ENCODE peak calls at places on chromosomes 5 and 9, in five cellular contexts. One of them, this sample, is unnamed.

GRCh38 chr5:143051244-143052058 is 281.3 kb downstream of the ARHGAP26 start:
- DNase-seq in GM13977: no peak
- DNase-seq in transverse colon: no peak
- DNase-seq in chondrocyte: no peak
- DNase-seq in GM20000: no peak
- DNase-seq in this sample: no peak

GRCh38 chr5:916441-917293 is 24.0 kb downstream of the TRIP13 start:
- DNase-seq in GM20000: no peak
- DNase-seq in GM13977: no peak
- DNase-seq in transverse colon: no peak
- DNase-seq in chondrocyte: no peak
- DNase-seq in this sample: no peak

GRCh38 chr9:34139477-34140146 is 13.1 kb upstream of the DCAF12 start:
- DNase-seq in GM20000: peak; percentile 27
- DNase-seq in GM13977: no peak
- DNase-seq in transverse colon: peak; percentile 16
- DNase-seq in chondrocyte: no peak
- DNase-seq in this sample: no peak

GRCh38 chr9:79572891-79573696 is 1.3 kb downstream of the TLE4 start:
- DNase-seq in chondrocyte: peak; percentile 82
- DNase-seq in GM13977: peak; percentile 66
- DNase-seq in transverse colon: peak; percentile 53
- DNase-seq in GM20000: peak; percentile 67
- DNase-seq in this sample: peak; percentile 26

GRCh38 chr9:6383551-6384225 is 29.3 kb upstream of the UHRF2 start:
- DNase-seq in GM13977: no peak
- DNase-seq in GM20000: no peak
- DNase-seq in chondrocyte: no peak
- DNase-seq in transverse colon: no peak
- DNase-seq in this sample: no peak

GRCh38 chr5:158140120-158140778 is 281.3 kb upstream of the CLINT1 start:
- DNase-seq in chondrocyte: no peak
- DNase-seq in transverse colon: no peak
- DNase-seq in GM13977: no peak
- DNase-seq in GM20000: no peak
- DNase-seq in this sample: no peak

GRCh38 chr9:96441798-96442445 is 8.0 kb upstream of the HABP4 start:
- DNase-seq in GM13977: peak; percentile 48
- DNase-seq in chondrocyte: no peak
- DNase-seq in GM20000: peak; percentile 58
- DNase-seq in transverse colon: no peak
- DNase-seq in this sample: no peak

GRCh38 chr9:130689937-130690700 is 3.5 kb upstream of the EXOSC2 start:
- DNase-seq in transverse colon: peak; percentile 83
- DNase-seq in chondrocyte: no peak
- DNase-seq in GM13977: peak; percentile 43
- DNase-seq in GM20000: no peak
- DNase-seq in this sample: no peak

GRCh38 chr5:42908086-42908485 is 96.4 kb upstream of the SELENOP start:
- DNase-seq in GM13977: no peak
- DNase-seq in transverse colon: no peak
- DNase-seq in chondrocyte: no peak
- DNase-seq in GM20000: no peak
- DNase-seq in this sample: no peak

GRCh38 chr9:89667730-89668129 is 62.9 kb downstream of the GADD45G start:
- DNase-seq in transverse colon: peak; percentile 51
- DNase-seq in chondrocyte: no peak
- DNase-seq in GM13977: no peak
- DNase-seq in GM20000: no peak
- DNase-seq in this sample: no peak

GRCh38 chr5:143161893-143162520 is 241.5 kb downstream of the NR3C1 start:
- DNase-seq in chondrocyte: no peak
- DNase-seq in GM13977: no peak
- DNase-seq in GM20000: no peak
- DNase-seq in transverse colon: peak; percentile 26
- DNase-seq in this sample: no peak

GRCh38 chr5:139488269-139488668 is 5.7 kb upstream of the STING1 start:
- DNase-seq in GM13977: no peak
- DNase-seq in transverse colon: peak; percentile 25
- DNase-seq in GM20000: no peak
- DNase-seq in chondrocyte: peak; percentile 28
- DNase-seq in this sample: no peak

GRCh38 chr9:75891277-75892167 is 1.0 kb downstream of the PCSK5 start:
- DNase-seq in transverse colon: peak; percentile 55
- DNase-seq in GM20000: peak; percentile 31
- DNase-seq in GM13977: peak; percentile 41
- DNase-seq in chondrocyte: no peak
- DNase-seq in this sample: peak; percentile 17

GRCh38 chr9:138021251-138022056 is 143.9 kb downstream of the CACNA1B start:
- DNase-seq in GM13977: no peak
- DNase-seq in GM20000: no peak
- DNase-seq in transverse colon: no peak
- DNase-seq in chondrocyte: peak; percentile 61
- DNase-seq in this sample: no peak

GRCh38 chr5:53261245-53261644 is 151.7 kb upstream of the MOCS2 start:
- DNase-seq in chondrocyte: no peak
- DNase-seq in GM20000: no peak
- DNase-seq in GM13977: no peak
- DNase-seq in transverse colon: no peak
- DNase-seq in this sample: no peak

GRCh38 chr9:29691145-29691544 is 2117.9 kb upstream of the C9orf72 start:
- DNase-seq in GM13977: no peak
- DNase-seq in chondrocyte: no peak
- DNase-seq in transverse colon: no peak
- DNase-seq in GM20000: no peak
- DNase-seq in this sample: no peak

GRCh38 chr9:88198346-88198807 is 60.1 kb upstream of the SPATA31C2 start:
- DNase-seq in GM20000: no peak
- DNase-seq in GM13977: no peak
- DNase-seq in chondrocyte: no peak
- DNase-seq in transverse colon: peak; percentile 20
- DNase-seq in this sample: no peak

GRCh38 chr9:119736478-119737454 is 367.5 kb upstream of the BRINP1 start:
- DNase-seq in chondrocyte: no peak
- DNase-seq in GM20000: peak; percentile 57
- DNase-seq in transverse colon: peak; percentile 8
- DNase-seq in GM13977: peak; percentile 56
- DNase-seq in this sample: no peak

GRCh38 chr5:36054646-36055045 is 12.0 kb downstream of the UGT3A2 start:
- DNase-seq in GM20000: no peak
- DNase-seq in transverse colon: no peak
- DNase-seq in GM13977: no peak
- DNase-seq in chondrocyte: no peak
- DNase-seq in this sample: no peak

GRCh38 chr9:88075966-88076285 is 62.3 kb downstream of the SPATA31C2 start:
- DNase-seq in transverse colon: no peak
- DNase-seq in GM13977: no peak
- DNase-seq in GM20000: no peak
- DNase-seq in chondrocyte: no peak
- DNase-seq in this sample: no peak

GRCh38 chr9:129313331-129313955 is 135.4 kb upstream of the IER5L start:
- DNase-seq in chondrocyte: peak; percentile 61
- DNase-seq in transverse colon: no peak
- DNase-seq in GM13977: no peak
- DNase-seq in GM20000: no peak
- DNase-seq in this sample: peak; percentile 4

GRCh38 chr9:123424131-123424530 is 68.1 kb downstream of the CRB2 start:
- DNase-seq in transverse colon: no peak
- DNase-seq in chondrocyte: peak; percentile 19
- DNase-seq in GM20000: no peak
- DNase-seq in GM13977: no peak
- DNase-seq in this sample: no peak

GRCh38 chr5:58114324-58114723 is 345.6 kb downstream of the PLK2 start:
- DNase-seq in GM13977: no peak
- DNase-seq in transverse colon: no peak
- DNase-seq in GM20000: no peak
- DNase-seq in chondrocyte: no peak
- DNase-seq in this sample: no peak

GRCh38 chr5:31854181-31854624 is 215.3 kb downstream of the PDZD2 start:
- DNase-seq in chondrocyte: no peak
- DNase-seq in GM20000: no peak
- DNase-seq in transverse colon: no peak
- DNase-seq in GM13977: no peak
- DNase-seq in this sample: no peak

GRCh38 chr5:143738415-143739401 is 73.3 kb upstream of the HMHB1 start:
- DNase-seq in GM20000: no peak
- DNase-seq in chondrocyte: no peak
- DNase-seq in transverse colon: no peak
- DNase-seq in GM13977: no peak
- DNase-seq in this sample: no peak

GRCh38 chr9:110329676-110330235 is 7.9 kb downstream of the TXNDC8 start:
- DNase-seq in GM20000: no peak
- DNase-seq in GM13977: no peak
- DNase-seq in chondrocyte: no peak
- DNase-seq in transverse colon: no peak
- DNase-seq in this sample: no peak

GRCh38 chr9:72025956-72026355 is 34.5 kb downstream of the C9orf57 start:
- DNase-seq in GM13977: no peak
- DNase-seq in GM20000: no peak
- DNase-seq in transverse colon: no peak
- DNase-seq in chondrocyte: no peak
- DNase-seq in this sample: no peak

GRCh38 chr5:96733771-96734498 is 71.8 kb downstream of the CAST start:
- DNase-seq in GM13977: no peak
- DNase-seq in transverse colon: no peak
- DNase-seq in chondrocyte: no peak
- DNase-seq in GM20000: no peak
- DNase-seq in this sample: no peak

GRCh38 chr5:74085782-74086181 is 459.8 kb downstream of the ARHGEF28 start:
- DNase-seq in GM13977: no peak
- DNase-seq in transverse colon: no peak
- DNase-seq in GM20000: no peak
- DNase-seq in chondrocyte: no peak
- DNase-seq in this sample: no peak

GRCh38 chr9:36037580-36038169 is 962 bp downstream of the RECK start:
- DNase-seq in GM13977: no peak
- DNase-seq in transverse colon: no peak
- DNase-seq in GM20000: no peak
- DNase-seq in chondrocyte: no peak
- DNase-seq in this sample: no peak

GRCh38 chr9:79565245-79565644 is 6.5 kb upstream of the TLE4 start:
- DNase-seq in GM13977: no peak
- DNase-seq in chondrocyte: no peak
- DNase-seq in GM20000: peak; percentile 10
- DNase-seq in transverse colon: peak; percentile 30
- DNase-seq in this sample: no peak

GRCh38 chr5:33477816-33478215 is 37.1 kb downstream of the TARS1 start:
- DNase-seq in GM20000: no peak
- DNase-seq in GM13977: no peak
- DNase-seq in transverse colon: no peak
- DNase-seq in chondrocyte: no peak
- DNase-seq in this sample: no peak

GRCh38 chr5:33479321-33479720 is 38.6 kb downstream of the TARS1 start:
- DNase-seq in GM13977: no peak
- DNase-seq in chondrocyte: no peak
- DNase-seq in GM20000: no peak
- DNase-seq in transverse colon: no peak
- DNase-seq in this sample: no peak

GRCh38 chr5:33474931-33475499 is 34.2 kb downstream of the TARS1 start:
- DNase-seq in GM20000: no peak
- DNase-seq in chondrocyte: no peak
- DNase-seq in transverse colon: no peak
- DNase-seq in GM13977: no peak
- DNase-seq in this sample: no peak

GRCh38 chr5:33475706-33476105 is 34.9 kb downstream of the TARS1 start:
- DNase-seq in chondrocyte: no peak
- DNase-seq in transverse colon: no peak
- DNase-seq in GM13977: no peak
- DNase-seq in GM20000: no peak
- DNase-seq in this sample: no peak

DNA sequence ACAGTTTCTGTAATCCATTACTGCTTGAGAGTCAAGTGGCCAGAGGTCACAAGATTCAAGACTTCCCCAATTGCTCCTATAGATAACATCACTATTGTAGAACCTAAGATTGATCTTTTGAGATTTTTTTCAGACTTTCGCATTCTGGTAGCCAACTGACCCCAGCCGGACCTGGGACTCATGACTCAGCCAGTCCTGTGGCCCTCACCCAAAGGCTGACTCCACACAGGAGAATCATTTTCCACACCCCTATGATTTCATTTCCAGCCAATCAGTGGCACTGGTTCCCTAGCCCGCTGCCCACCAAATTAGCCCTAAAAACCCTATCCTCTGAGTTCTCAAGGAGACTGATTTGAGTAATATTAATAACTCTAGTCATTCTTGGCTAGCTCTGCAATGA is 36.2 kb downstream of the TARS1 start:
- DNase-seq in transverse colon: no peak
- DNase-seq in GM13977: no peak
- DNase-seq in GM20000: no peak
- DNase-seq in chondrocyte: no peak
- DNase-seq in this sample: no peak
- TF ChIP-seq CTCF in transverse colon: no peak
- TF ChIP-seq CTCF in GM13977: no peak
- TF ChIP-seq CTCF in GM20000: no peak
- TF ChIP-seq CTCF in chondrocyte: no peak
- TF ChIP-seq CTCF in this sample: no peak

GRCh38 chr5:174723979-174724483 is 351 bp upstream of the MSX2 start:
- DNase-seq in GM13977: no peak
- DNase-seq in transverse colon: no peak
- DNase-seq in GM20000: no peak
- DNase-seq in chondrocyte: no peak
- DNase-seq in this sample: no peak
- TF ChIP-seq CTCF in GM13977: no peak
- TF ChIP-seq CTCF in transverse colon: no peak
- TF ChIP-seq CTCF in GM20000: no peak
- TF ChIP-seq CTCF in chondrocyte: peak; percentile 21
- TF ChIP-seq CTCF in this sample: no peak

GRCh38 chr5:173971681-173972080 is 17.3 kb upstream of the C5orf47 start:
- DNase-seq in GM13977: no peak
- DNase-seq in transverse colon: no peak
- DNase-seq in chondrocyte: no peak
- DNase-seq in GM20000: no peak
- DNase-seq in this sample: no peak

GRCh38 chr5:173972844-173973613 is 15.9 kb upstream of the C5orf47 start:
- DNase-seq in chondrocyte: no peak
- DNase-seq in transverse colon: peak; percentile 86
- DNase-seq in GM13977: peak; percentile 88
- DNase-seq in GM20000: peak; percentile 89
- DNase-seq in this sample: peak; percentile 73

GRCh38 chr5:173969167-173970049 is 19.6 kb upstream of the C5orf47 start:
- DNase-seq in GM13977: no peak
- DNase-seq in chondrocyte: no peak
- DNase-seq in transverse colon: no peak
- DNase-seq in GM20000: no peak
- DNase-seq in this sample: no peak

GRCh38 chr5:173973614-173973969 is 15.4 kb upstream of the C5orf47 start:
- DNase-seq in transverse colon: peak; percentile 31
- DNase-seq in GM20000: no peak
- DNase-seq in GM13977: no peak
- DNase-seq in chondrocyte: no peak
- DNase-seq in this sample: no peak

GRCh38 chr5:173970878-173971650 is 17.9 kb upstream of the C5orf47 start:
- DNase-seq in chondrocyte: no peak
- DNase-seq in GM13977: no peak
- DNase-seq in transverse colon: no peak
- DNase-seq in GM20000: no peak
- DNase-seq in this sample: no peak
- TF ChIP-seq CTCF in chondrocyte: no peak
- TF ChIP-seq CTCF in GM13977: peak; percentile 26
- TF ChIP-seq CTCF in transverse colon: no peak
- TF ChIP-seq CTCF in GM20000: no peak
- TF ChIP-seq CTCF in this sample: no peak

GRCh38 chr9:113675475-113675941 is 200.6 kb upstream of the ZNF618 start:
- DNase-seq in chondrocyte: no peak
- DNase-seq in GM13977: no peak
- DNase-seq in GM20000: no peak
- DNase-seq in transverse colon: peak; percentile 34
- DNase-seq in this sample: no peak
- TF ChIP-seq CTCF in chondrocyte: peak; percentile 39
- TF ChIP-seq CTCF in GM13977: no peak
- TF ChIP-seq CTCF in GM20000: no peak
- TF ChIP-seq CTCF in transverse colon: no peak
- TF ChIP-seq CTCF in this sample: no peak

This sample was measured in progenitor cell of endocrine pancreas.